ENCODE peak calls at places on chromosomes 3 and 15, in eight cellular contexts. E, D, R, Y, F, H, V and T are unnamed samples.
A peak's percentile ranks its signal among the peaks of the same experiment; 100 is the strongest.

GRCh38 chr3:4290272-4290893 is 12.8 kb upstream of the SETMAR start:
- DNase-seq in R (peak; percentile 36), V (no peak), E (peak; percentile 16), H (no peak), F (no peak), Y (no peak), D (peak; percentile 13), T (no peak)

GRCh38 chr15:31502541-31503229 is 176.1 kb downstream of the KLF13 start:
- DNase-seq in R (no peak), H (no peak), F (no peak), D (no peak), E (no peak), Y (no peak), V (no peak), T (peak; percentile 30)

GRCh38 chr3:187212705-187213104 is 15.4 kb downstream of the RTP1 start:
- DNase-seq in Y (no peak), D (no peak), E (no peak), F (no peak), R (no peak), V (no peak), H (no peak), T (no peak)

GRCh38 chr3:144491333-144491732 is 519.7 kb downstream of the DIPK2A start:
- DNase-seq in V (no peak), R (no peak), F (no peak), H (no peak), E (no peak), D (no peak), Y (no peak), T (no peak)

GRCh38 chr3:15795563-15796308 is 2.0 kb downstream of the ANKRD28 start:
- DNase-seq in V (no peak), Y (no peak), F (no peak), D (no peak), R (no peak), E (no peak), H (no peak), T (no peak)

GRCh38 chr15:61715082-61715481 is 345.2 kb downstream of the VPS13C start:
- DNase-seq in D (no peak), F (no peak), V (no peak), E (no peak), Y (no peak), R (peak; percentile 80), H (no peak), T (no peak)

GRCh38 chr3:41334426-41334825 is 135.1 kb downstream of the CTNNB1 start:
- DNase-seq in F (no peak), E (no peak), Y (no peak), H (no peak), V (peak; percentile 15), R (no peak), D (no peak), T (no peak)

GRCh38 chr3:149532463-149533180 is 58.1 kb downstream of the TM4SF4 start:
- DNase-seq in E (no peak), V (no peak), F (no peak), R (no peak), H (no peak), D (no peak), Y (no peak), T (no peak)

GRCh38 chr3:32919920-32920319 is 31.5 kb upstream of the CCR4 start:
- DNase-seq in F (no peak), R (no peak), H (no peak), D (no peak), Y (no peak), E (no peak), V (no peak), T (no peak)

GRCh38 chr3:72288955-72289707 is 504.2 kb upstream of the PROK2 start:
- DNase-seq in R (no peak), E (no peak), D (no peak), F (no peak), V (no peak), Y (peak; percentile 51), H (peak; percentile 79), T (peak; percentile 69)

GRCh38 chr15:74896316-74896715 is 6.5 kb downstream of the MPI start:
- DNase-seq in D (no peak), F (no peak), R (no peak), V (no peak), Y (no peak), E (no peak), H (no peak), T (no peak)

GRCh38 chr3:11592460-11593298 is 51.0 kb downstream of the VGLL4 start:
- DNase-seq in R (no peak), D (no peak), E (no peak), H (no peak), F (no peak), Y (no peak), V (no peak), T (no peak)

GRCh38 chr3:51581529-51581928 is 43.0 kb downstream of the RAD54L2 start:
- DNase-seq in H (no peak), E (no peak), Y (no peak), V (no peak), R (no peak), D (no peak), F (no peak), T (no peak)

GRCh38 chr3:153714588-153715285 is 406.5 kb upstream of the ARHGEF26 start:
- DNase-seq in Y (no peak), E (no peak), D (no peak), R (no peak), H (no peak), V (no peak), F (no peak), T (no peak)

GRCh38 chr15:52021128-52021671 is 2.2 kb downstream of the MAPK6 start:
- DNase-seq in D (peak; percentile 71), E (peak; percentile 86), H (no peak), Y (no peak), F (no peak), V (no peak), R (no peak), T (no peak)

GRCh38 chr3:148614463-148614862 is 83.2 kb upstream of the AGTR1 start:
- DNase-seq in Y (no peak), H (no peak), R (no peak), F (no peak), V (no peak), D (no peak), E (no peak), T (no peak)

GRCh38 chr15:90249123-90249863 is at the start of gene TTLL13:
- DNase-seq in F (peak; percentile 52), D (no peak), H (peak; percentile 79), Y (no peak), V (peak; percentile 82), R (peak; percentile 97), E (peak; percentile 95), T (peak; percentile 98)

GRCh38 chr3:28317438-28318022 is 31.0 kb upstream of the ZCWPW2 start:
- DNase-seq in R (peak; percentile 43), E (peak; percentile 43), H (no peak), F (no peak), Y (no peak), V (no peak), D (peak; percentile 30), T (no peak)

GRCh38 chr3:20250314-20250713 is 64.3 kb upstream of the SGO1 start:
- DNase-seq in Y (no peak), R (no peak), E (no peak), V (no peak), D (no peak), H (no peak), F (no peak), T (no peak)

GRCh38 chr3:17645074-17645698 is 97.2 kb downstream of the TBC1D5 start:
- DNase-seq in V (no peak), D (peak; percentile 30), H (no peak), R (peak; percentile 68), Y (no peak), F (no peak), E (peak; percentile 31), T (no peak)

GRCh38 chr3:117303446-117303845 is 593.9 kb downstream of the TUSC7 start:
- DNase-seq in Y (no peak), V (no peak), H (no peak), R (no peak), E (no peak), D (no peak), F (no peak), T (no peak)

GRCh38 chr15:70210076-70210475 is 112.4 kb upstream of the TLE3 start:
- DNase-seq in D (no peak), H (no peak), R (no peak), V (no peak), F (no peak), Y (no peak), E (no peak), T (no peak)

GRCh38 chr3:159818399-159818798 is 170.2 kb upstream of the IL12A start:
- DNase-seq in F (no peak), V (peak; percentile 47), Y (no peak), H (no peak), D (no peak), E (no peak), R (no peak), T (peak; percentile 66)

GRCh38 chr15:85044894-85045293 is 63.2 kb downstream of the PDE8A start:
- DNase-seq in F (no peak), V (no peak), H (no peak), Y (no peak), E (no peak), R (no peak), D (no peak), T (no peak)

GRCh38 chr3:49465269-49466034 is 4.6 kb upstream of the DAG1 start:
- DNase-seq in V (no peak), H (no peak), Y (no peak), F (no peak), E (no peak), D (no peak), R (no peak), T (peak; percentile 58)

GRCh38 chr3:159783780-159784747 is 204.6 kb upstream of the IL12A start:
- DNase-seq in F (no peak), H (no peak), Y (no peak), E (no peak), V (no peak), D (no peak), R (no peak), T (no peak)

GRCh38 chr3:45499529-45499928 is 95.0 kb upstream of the LIMD1 start:
- DNase-seq in D (no peak), Y (no peak), H (no peak), F (no peak), R (peak; percentile 21), V (no peak), E (peak; percentile 19), T (no peak)

GRCh38 chr15:63034568-63034967 is 8.0 kb upstream of the TPM1 start:
- DNase-seq in E (no peak), F (no peak), H (no peak), D (no peak), Y (no peak), V (no peak), R (no peak), T (no peak)

GRCh38 chr15:59148160-59148810 is 43.3 kb downstream of the CCNB2 start:
- DNase-seq in R (no peak), D (no peak), V (no peak), E (no peak), H (no peak), Y (no peak), F (no peak), T (no peak)